ENCODE peak calls at places on chromosomes 12 and 14, in six cellular contexts. M is tibial nerve; Y is GM23338; L is CD8-positive, alpha-beta memory T cell; D is Peyer's patch; F is neural progenitor cell. H is an unnamed sample.
A peak's percentile ranks its signal among the peaks of the same experiment; 100 is the strongest.

GRCh38 chr12:531951-532585 is 72.3 kb downstream of the B4GALNT3 start:
- DNase-seq in F (no peak), M (no peak), D (no peak), Y (no peak), L (no peak), H (peak; percentile 84)

GRCh38 chr12:84911331-84912190 is 1.0 kb downstream of the SLC6A15 start:
- DNase-seq in D (peak; percentile 51), F (peak; percentile 93), L (no peak), Y (peak; percentile 98), M (no peak), H (peak; percentile 83)

GRCh38 chr14:51929156-51929555 is 60.2 kb upstream of the RTRAF start:
- DNase-seq in L (no peak), M (no peak), D (no peak), F (no peak), Y (no peak), H (peak; percentile 4)

GRCh38 chr12:108400900-108401480 is 61.9 kb upstream of the CMKLR1 start:
- DNase-seq in Y (no peak), D (no peak), F (no peak), L (no peak), M (no peak), H (no peak)

GRCh38 chr14:71438684-71439083 is 493.5 kb upstream of the RGS6 start:
- DNase-seq in D (no peak), Y (no peak), L (no peak), M (no peak), F (no peak), H (no peak)

GRCh38 chr12:6265038-6265405 is 45.5 kb upstream of the PLEKHG6 start:
- DNase-seq in L (no peak), M (no peak), F (no peak), Y (no peak), D (no peak), H (no peak)

GRCh38 chr14:101865288-101865687 is 99.1 kb upstream of the DYNC1H1 start:
- DNase-seq in D (no peak), F (no peak), Y (no peak), M (no peak), L (no peak), H (no peak)

GRCh38 chr12:92363295-92364146 is 217.9 kb upstream of the BTG1 start:
- DNase-seq in L (peak; percentile 39), Y (peak; percentile 2), F (no peak), M (no peak), D (peak; percentile 86), H (no peak)

GRCh38 chr12:113465808-113466769 is 5.6 kb downstream of the LHX5 start:
- DNase-seq in M (no peak), D (no peak), L (no peak), Y (peak; percentile 59), F (peak; percentile 67), H (no peak)
- H3K27me3 ChIP-seq in M (no peaks in the 10 kb centered on the region), D (no peaks in the 10 kb centered on the region), L (peaks cover 28% of the 10 kb centered on the region), Y (peaks cover 98% of the 10 kb centered on the region), F (no peaks in the 10 kb centered on the region), H (peaks cover 93% of the 10 kb centered on the region)

DNA sequence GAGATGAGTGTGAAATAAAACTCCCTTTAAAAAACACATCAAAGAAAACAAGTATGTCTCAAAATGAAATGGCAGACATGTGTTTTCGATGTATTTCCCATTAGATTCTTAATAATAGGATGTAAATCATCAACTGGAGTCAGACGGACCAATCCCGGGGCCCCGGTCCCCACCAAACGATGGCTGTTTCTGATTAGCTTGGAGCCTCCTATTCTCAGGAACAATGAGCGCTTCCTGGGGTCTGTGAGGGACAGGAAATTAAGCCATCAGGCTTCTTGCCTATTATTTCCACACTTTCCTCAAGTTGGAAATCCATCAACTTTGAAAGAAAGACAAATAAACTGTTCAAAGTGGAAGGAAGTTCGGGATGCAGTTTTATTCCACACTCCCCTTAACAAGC is 179.4 kb downstream of the EFCAB11 start:
- DNase-seq in Y (no peak), L (no peak), F (no peak), M (no peak), D (no peak), H (no peak)
- H3K27me3 ChIP-seq in Y (no peaks in the 10 kb centered on the region), L (no peaks in the 10 kb centered on the region), F (no peaks in the 10 kb centered on the region), M (no peaks in the 10 kb centered on the region), D (no peaks in the 10 kb centered on the region), H (no peaks in the 10 kb centered on the region)

GRCh38 chr12:57624441-57625220 is 8.4 kb downstream of the B4GALNT1 start:
- DNase-seq in D (no peak), Y (no peak), L (no peak), M (no peak), F (no peak), H (no peak)
- H3K27me3 ChIP-seq in D (no peaks in the 10 kb centered on the region), Y (peaks cover 100% of the 10 kb centered on the region), L (peaks cover 80% of the 10 kb centered on the region), M (no peaks in the 10 kb centered on the region), F (peaks cover 100% of the 10 kb centered on the region), H (peaks cover 100% of the 10 kb centered on the region)

GRCh38 chr12:53992377-53992776 is 7.4 kb downstream of the HOXC10 start:
- DNase-seq in F (no peak), M (no peak), Y (no peak), L (no peak), D (no peak), H (no peak)
- H3K27me3 ChIP-seq in F (peaks cover 100% of the 10 kb centered on the region), M (no peaks in the 10 kb centered on the region), Y (peaks cover 100% of the 10 kb centered on the region), L (peaks cover 100% of the 10 kb centered on the region), D (no peaks in the 10 kb centered on the region), H (no peaks in the 10 kb centered on the region)

H was measured in foreskin keratinocyte.